ENCODE peak calls at places on chromosomes 6 and 20, in eight cellular contexts. One of them, this sample, is unnamed.

GRCh38 chr6:33082702-33083101 is 6.9 kb downstream of the HLA-DPB1 start:
- DNase-seq in cardiac muscle cell: peak; percentile 71
- DNase-seq in AG09309: no peak
- DNase-seq in heart right ventricle: no peak
- DNase-seq in transverse colon: peak; percentile 35
- DNase-seq in GM23338: peak; percentile 87
- DNase-seq in ovary: no peak
- DNase-seq in colonic mucosa: no peak
- DNase-seq in this sample: no peak

GRCh38 chr6:155050311-155050710 is 55.2 kb downstream of the TIAM2 start:
- DNase-seq in heart right ventricle: no peak
- DNase-seq in cardiac muscle cell: no peak
- DNase-seq in colonic mucosa: no peak
- DNase-seq in AG09309: no peak
- DNase-seq in ovary: no peak
- DNase-seq in transverse colon: no peak
- DNase-seq in GM23338: no peak
- DNase-seq in this sample: no peak

GRCh38 chr20:61173966-61174725 is 77.9 kb upstream of the CDH4 start:
- DNase-seq in transverse colon: no peak
- DNase-seq in ovary: no peak
- DNase-seq in heart right ventricle: no peak
- DNase-seq in GM23338: no peak
- DNase-seq in AG09309: no peak
- DNase-seq in colonic mucosa: no peak
- DNase-seq in cardiac muscle cell: no peak
- DNase-seq in this sample: no peak

GRCh38 chr6:37005061-37005810 is at the start of gene FGD2:
- DNase-seq in ovary: no peak
- DNase-seq in transverse colon: peak; percentile 59
- DNase-seq in cardiac muscle cell: no peak
- DNase-seq in colonic mucosa: no peak
- DNase-seq in GM23338: no peak
- DNase-seq in AG09309: no peak
- DNase-seq in heart right ventricle: no peak
- DNase-seq in this sample: no peak

GRCh38 chr6:6125495-6125894 is 118.8 kb upstream of the NRN1 start:
- DNase-seq in transverse colon: no peak
- DNase-seq in AG09309: no peak
- DNase-seq in GM23338: no peak
- DNase-seq in heart right ventricle: no peak
- DNase-seq in colonic mucosa: no peak
- DNase-seq in ovary: no peak
- DNase-seq in cardiac muscle cell: no peak
- DNase-seq in this sample: no peak

GRCh38 chr20:4328541-4328940 is 313.2 kb upstream of the RNF24 start:
- DNase-seq in ovary: no peak
- DNase-seq in AG09309: no peak
- DNase-seq in heart right ventricle: no peak
- DNase-seq in GM23338: no peak
- DNase-seq in transverse colon: no peak
- DNase-seq in colonic mucosa: no peak
- DNase-seq in cardiac muscle cell: no peak
- DNase-seq in this sample: no peak

GRCh38 chr20:58359441-58359840 is 29.6 kb upstream of the VAPB start:
- DNase-seq in transverse colon: no peak
- DNase-seq in GM23338: peak; percentile 55
- DNase-seq in AG09309: no peak
- DNase-seq in ovary: no peak
- DNase-seq in cardiac muscle cell: peak; percentile 30
- DNase-seq in colonic mucosa: no peak
- DNase-seq in heart right ventricle: no peak
- DNase-seq in this sample: no peak

GRCh38 chr6:32177182-32177787 is 920 bp upstream of the RNF5 start:
- DNase-seq in AG09309: no peak
- DNase-seq in cardiac muscle cell: no peak
- DNase-seq in ovary: peak; percentile 44
- DNase-seq in heart right ventricle: peak; percentile 58
- DNase-seq in transverse colon: no peak
- DNase-seq in GM23338: peak; percentile 85
- DNase-seq in colonic mucosa: peak; percentile 59
- DNase-seq in this sample: no peak

GRCh38 chr6:76876922-76877553 is 586.3 kb downstream of the HTR1B start:
- DNase-seq in ovary: no peak
- DNase-seq in GM23338: peak; percentile 96
- DNase-seq in heart right ventricle: peak; percentile 26
- DNase-seq in AG09309: no peak
- DNase-seq in colonic mucosa: peak; percentile 65
- DNase-seq in cardiac muscle cell: peak; percentile 85
- DNase-seq in transverse colon: peak; percentile 33
- DNase-seq in this sample: peak; percentile 49

GRCh38 chr6:53894086-53894485 is 99.3 kb downstream of the LRRC1 start:
- DNase-seq in ovary: no peak
- DNase-seq in AG09309: no peak
- DNase-seq in transverse colon: peak; percentile 18
- DNase-seq in heart right ventricle: no peak
- DNase-seq in colonic mucosa: no peak
- DNase-seq in GM23338: no peak
- DNase-seq in cardiac muscle cell: peak; percentile 29
- DNase-seq in this sample: no peak

GRCh38 chr6:41638801-41639555 is 710 bp downstream of the MDFI start:
- DNase-seq in heart right ventricle: no peak
- DNase-seq in cardiac muscle cell: peak; percentile 89
- DNase-seq in transverse colon: no peak
- DNase-seq in ovary: peak; percentile 50
- DNase-seq in colonic mucosa: no peak
- DNase-seq in GM23338: peak; percentile 83
- DNase-seq in AG09309: no peak
- DNase-seq in this sample: no peak
- H3K4me3 ChIP-seq in heart right ventricle: peak overlapping the region; percentile 54
- H3K4me3 ChIP-seq in cardiac muscle cell: peak overlapping the region; percentile 81
- H3K4me3 ChIP-seq in transverse colon: peak overlapping the region; percentile 54
- H3K4me3 ChIP-seq in ovary: peak overlapping the region; percentile 46
- H3K4me3 ChIP-seq in colonic mucosa: peak overlapping the region; percentile 35
- H3K4me3 ChIP-seq in GM23338: peak overlapping the region; percentile 87
- H3K4me3 ChIP-seq in AG09309: peak overlapping the region; percentile 4
- H3K4me3 ChIP-seq in this sample: peak overlapping the region; percentile 26

GRCh38 chr6:136726837-136727557 is 65.3 kb downstream of the MAP3K5 start:
- DNase-seq in transverse colon: no peak
- DNase-seq in GM23338: no peak
- DNase-seq in ovary: no peak
- DNase-seq in colonic mucosa: no peak
- DNase-seq in AG09309: no peak
- DNase-seq in heart right ventricle: no peak
- DNase-seq in cardiac muscle cell: no peak
- DNase-seq in this sample: no peak

GRCh38 chr6:136728033-136728939 is 64.0 kb downstream of the MAP3K5 start:
- DNase-seq in GM23338: no peak
- DNase-seq in colonic mucosa: no peak
- DNase-seq in cardiac muscle cell: no peak
- DNase-seq in AG09309: no peak
- DNase-seq in ovary: no peak
- DNase-seq in transverse colon: no peak
- DNase-seq in heart right ventricle: no peak
- DNase-seq in this sample: no peak

GRCh38 chr6:136728976-136729515 is 63.2 kb downstream of the MAP3K5 start:
- DNase-seq in AG09309: no peak
- DNase-seq in heart right ventricle: no peak
- DNase-seq in transverse colon: no peak
- DNase-seq in colonic mucosa: no peak
- DNase-seq in ovary: no peak
- DNase-seq in cardiac muscle cell: no peak
- DNase-seq in GM23338: no peak
- DNase-seq in this sample: no peak

GRCh38 chr6:136725124-136725523 is 67.2 kb downstream of the MAP3K5 start:
- DNase-seq in GM23338: no peak
- DNase-seq in colonic mucosa: no peak
- DNase-seq in transverse colon: no peak
- DNase-seq in cardiac muscle cell: no peak
- DNase-seq in ovary: no peak
- DNase-seq in heart right ventricle: no peak
- DNase-seq in AG09309: no peak
- DNase-seq in this sample: no peak

DNA sequence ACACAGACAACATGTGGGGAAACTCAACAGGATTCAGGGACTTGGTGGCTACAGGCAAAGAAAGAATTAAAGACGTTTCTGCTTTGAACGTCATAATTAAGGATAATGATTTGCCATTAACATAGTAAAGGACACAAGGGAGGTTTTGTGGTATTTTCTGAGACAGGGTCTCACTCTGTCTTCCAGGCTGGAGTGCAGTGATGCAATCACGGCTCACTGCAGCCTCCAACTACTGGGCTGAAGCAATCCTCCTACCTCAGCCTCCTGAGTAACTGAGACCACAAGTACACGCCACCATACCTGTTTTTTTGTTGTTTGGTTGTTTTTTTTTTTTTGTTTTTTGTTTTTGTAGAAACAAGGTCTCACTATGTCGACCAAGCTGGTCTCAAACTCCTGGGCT is 62.4 kb downstream of the MAP3K5 start:
- DNase-seq in GM23338: no peak
- DNase-seq in heart right ventricle: no peak
- DNase-seq in cardiac muscle cell: no peak
- DNase-seq in transverse colon: no peak
- DNase-seq in colonic mucosa: no peak
- DNase-seq in ovary: no peak
- DNase-seq in AG09309: no peak
- DNase-seq in this sample: no peak
- H3K4me3 ChIP-seq in GM23338: no peak overlapping the region
- H3K4me3 ChIP-seq in heart right ventricle: no peak overlapping the region
- H3K4me3 ChIP-seq in cardiac muscle cell: no peak overlapping the region
- H3K4me3 ChIP-seq in transverse colon: no peak overlapping the region
- H3K4me3 ChIP-seq in colonic mucosa: no peak overlapping the region
- H3K4me3 ChIP-seq in ovary: no peak overlapping the region
- H3K4me3 ChIP-seq in AG09309: no peak overlapping the region
- H3K4me3 ChIP-seq in this sample: no peak overlapping the region

GRCh38 chr6:3073382-3073781 is 5.1 kb downstream of the RIPK1 start:
- DNase-seq in heart right ventricle: no peak
- DNase-seq in colonic mucosa: no peak
- DNase-seq in transverse colon: no peak
- DNase-seq in cardiac muscle cell: no peak
- DNase-seq in AG09309: no peak
- DNase-seq in GM23338: no peak
- DNase-seq in ovary: no peak
- DNase-seq in this sample: no peak

GRCh38 chr6:3076320-3076719 is 8.0 kb downstream of the RIPK1 start:
- DNase-seq in ovary: no peak
- DNase-seq in heart right ventricle: no peak
- DNase-seq in AG09309: no peak
- DNase-seq in GM23338: no peak
- DNase-seq in transverse colon: no peak
- DNase-seq in cardiac muscle cell: no peak
- DNase-seq in colonic mucosa: no peak
- DNase-seq in this sample: no peak

GRCh38 chr6:3072798-3073197 is 4.5 kb downstream of the RIPK1 start:
- DNase-seq in colonic mucosa: no peak
- DNase-seq in heart right ventricle: no peak
- DNase-seq in cardiac muscle cell: no peak
- DNase-seq in AG09309: no peak
- DNase-seq in GM23338: no peak
- DNase-seq in ovary: no peak
- DNase-seq in transverse colon: no peak
- DNase-seq in this sample: no peak

GRCh38 chr6:3077430-3077829 is 9.1 kb downstream of the RIPK1 start:
- DNase-seq in ovary: no peak
- DNase-seq in AG09309: no peak
- DNase-seq in GM23338: no peak
- DNase-seq in cardiac muscle cell: no peak
- DNase-seq in transverse colon: no peak
- DNase-seq in colonic mucosa: no peak
- DNase-seq in heart right ventricle: no peak
- DNase-seq in this sample: no peak

DNA sequence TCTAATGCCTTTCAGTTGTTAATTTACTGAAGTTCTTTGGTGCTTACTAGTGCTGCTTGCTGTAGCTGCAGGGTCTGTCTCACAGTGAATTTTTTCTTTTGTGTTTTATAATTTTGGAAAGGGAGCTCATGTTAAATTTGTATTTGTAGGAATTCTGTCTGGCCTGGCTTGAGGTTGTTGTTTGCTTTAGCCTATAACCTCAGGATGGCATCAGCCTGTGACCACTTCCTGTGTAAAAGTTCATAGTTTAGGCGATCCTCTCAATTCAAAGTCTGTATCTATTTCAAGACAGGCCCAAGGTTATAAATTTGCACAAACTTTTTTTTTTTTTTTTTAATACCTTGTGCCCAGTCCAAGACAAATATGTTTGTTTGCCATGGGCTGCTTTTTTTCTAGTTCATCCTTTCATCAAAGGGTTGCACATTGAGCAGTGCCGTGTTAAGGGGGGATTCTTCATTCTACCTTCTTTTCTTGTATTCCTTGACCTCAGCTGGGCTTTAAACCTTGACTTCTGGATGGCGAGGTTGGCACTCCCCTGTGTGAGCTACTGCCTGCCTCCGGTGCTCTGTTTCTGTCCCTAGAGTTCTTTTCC is 7.3 kb downstream of the RIPK1 start:
- DNase-seq in AG09309: no peak
- DNase-seq in transverse colon: no peak
- DNase-seq in GM23338: peak; percentile 84
- DNase-seq in ovary: no peak
- DNase-seq in colonic mucosa: no peak
- DNase-seq in cardiac muscle cell: peak; percentile 17
- DNase-seq in heart right ventricle: no peak
- DNase-seq in this sample: no peak
- H3K4me3 ChIP-seq in AG09309: no peak overlapping the region
- H3K4me3 ChIP-seq in transverse colon: no peak overlapping the region
- H3K4me3 ChIP-seq in GM23338: no peak overlapping the region
- H3K4me3 ChIP-seq in ovary: no peak overlapping the region
- H3K4me3 ChIP-seq in colonic mucosa: no peak overlapping the region
- H3K4me3 ChIP-seq in cardiac muscle cell: no peak overlapping the region
- H3K4me3 ChIP-seq in heart right ventricle: no peak overlapping the region
- H3K4me3 ChIP-seq in this sample: no peak overlapping the region

DNA sequence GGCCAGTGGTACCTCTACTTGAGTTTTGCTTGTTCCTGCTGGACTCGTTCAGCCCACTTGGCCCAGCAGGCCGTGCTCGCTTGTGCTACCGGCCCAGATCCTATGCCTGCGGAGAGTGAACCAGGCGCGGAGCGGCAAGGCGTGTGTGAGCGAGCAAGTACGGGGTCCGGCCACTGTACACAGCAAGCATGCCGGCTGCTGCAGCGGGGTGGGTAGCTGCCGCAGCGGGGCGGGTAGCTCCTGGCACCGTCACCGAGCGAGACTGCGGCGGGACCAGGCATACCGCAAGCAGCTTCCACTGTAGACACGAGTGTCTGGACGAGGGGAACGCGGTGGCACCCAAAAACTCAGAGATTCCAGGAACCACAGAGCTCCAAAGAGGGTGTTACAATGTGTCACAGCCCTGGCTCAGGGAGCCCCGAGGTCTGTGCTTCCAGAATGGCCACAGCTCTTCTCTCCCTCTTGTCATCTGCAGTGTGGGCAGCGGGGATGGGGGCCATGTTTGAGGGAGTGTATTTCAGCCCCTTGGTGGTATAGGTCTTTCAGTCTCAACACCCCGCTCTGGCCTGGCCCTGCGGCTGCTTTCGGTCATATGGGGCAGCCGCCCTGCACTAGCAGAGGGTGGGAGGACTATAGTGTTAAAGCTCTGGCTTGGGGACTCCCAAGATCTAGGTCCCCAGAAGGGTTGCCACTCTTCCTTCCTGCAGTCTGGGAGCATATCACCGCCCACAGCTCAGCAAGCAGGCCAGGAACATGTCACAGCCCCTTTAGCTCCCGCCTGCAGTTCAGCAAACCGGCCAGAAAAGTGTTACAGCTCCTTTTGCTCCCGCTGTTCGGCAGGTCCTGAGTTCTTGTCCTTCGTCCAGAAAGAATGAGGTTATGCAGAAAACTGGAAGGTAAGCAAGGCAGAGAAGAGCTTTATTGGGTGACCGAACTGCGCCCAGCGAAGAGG is 6.1 kb upstream of the RWDD1 start:
- DNase-seq in cardiac muscle cell: peak; percentile 30
- DNase-seq in AG09309: no peak
- DNase-seq in ovary: peak; percentile 13
- DNase-seq in heart right ventricle: no peak
- DNase-seq in colonic mucosa: no peak
- DNase-seq in GM23338: peak; percentile 25
- DNase-seq in transverse colon: no peak
- DNase-seq in this sample: no peak
- H3K4me3 ChIP-seq in cardiac muscle cell: no peak overlapping the region
- H3K4me3 ChIP-seq in AG09309: peak overlapping the region; percentile 25
- H3K4me3 ChIP-seq in ovary: no peak overlapping the region
- H3K4me3 ChIP-seq in heart right ventricle: peak overlapping the region; percentile 45
- H3K4me3 ChIP-seq in colonic mucosa: peak overlapping the region; percentile 13
- H3K4me3 ChIP-seq in GM23338: no peak overlapping the region
- H3K4me3 ChIP-seq in transverse colon: peak overlapping the region; percentile 35
- H3K4me3 ChIP-seq in this sample: no peak overlapping the region